ENCODE peak calls at places on chromosomes 1 and 21, in seven cellular contexts. S is HFF-Myc, D is AG04450, E is K562, P is GM23338, R is thoracic aorta, B is neural progenitor cell. Y is an unnamed sample.

GRCh38 chr1:64654519-64655341 is 90.1 kb upstream of the RAVER2 start:
- DNase-seq in S (no peak), E (no peak), R (no peak), P (no peak), D (no peak), B (no peak), Y (no peak)

GRCh38 chr1:173554541-173555250 is 48.2 kb downstream of the SLC9C2 start:
- DNase-seq in P (no peak), D (no peak), B (no peak), R (no peak), E (no peak), S (no peak), Y (no peak)

GRCh38 chr1:111989531-111990025 is at the start of gene KCND3:
- DNase-seq in E (no peak), D (no peak), P (peak), S (no peak), R (no peak), B (peak), Y (no peak)

GRCh38 chr1:213606252-213606820 is 381.4 kb upstream of the PROX1 start:
- DNase-seq in R (no peak), S (no peak), E (no peak), D (no peak), B (no peak), P (no peak), Y (no peak)

GRCh38 chr1:236766506-236766905 is 28.6 kb upstream of the MTR start:
- DNase-seq in D (no peak), S (no peak), E (no peak), B (no peak), R (no peak), P (no peak), Y (no peak)

GRCh38 chr1:176949033-176949662 is 215.4 kb downstream of the ASTN1 start:
- DNase-seq in D (no peak), R (no peak), B (peak), S (peak), E (peak), P (peak), Y (no peak)

GRCh38 chr21:44084496-44085241 is 22.5 kb upstream of the PWP2 start:
- DNase-seq in D (no peak), B (no peak), P (no peak), R (no peak), E (no peak), S (no peak), Y (no peak)

GRCh38 chr1:79128726-79129125 is 122.2 kb upstream of the ADGRL4 start:
- DNase-seq in D (peak), E (no peak), S (peak), B (no peak), R (no peak), P (no peak), Y (no peak)

GRCh38 chr1:228379165-228379460 is 27.5 kb downstream of the TRIM11 start:
- DNase-seq in B (peak), S (no peak), R (no peak), E (no peak), D (no peak), P (peak), Y (no peak)

GRCh38 chr1:172661107-172661506 is 2.2 kb downstream of the FASLG start:
- DNase-seq in R (no peak), S (no peak), B (no peak), P (no peak), D (no peak), E (no peak), Y (no peak)

GRCh38 chr1:97904528-97904927 is 16.3 kb downstream of the DPYD start:
- DNase-seq in E (no peak), R (no peak), B (no peak), P (no peak), S (no peak), D (no peak), Y (no peak)

GRCh38 chr21:17451364-17451869 is 61.4 kb upstream of the CXADR start:
- DNase-seq in P (no peak), S (no peak), R (no peak), B (no peak), E (no peak), D (peak), Y (no peak)

GRCh38 chr1:71677541-71677940 is 596.7 kb upstream of the ZRANB2 start:
- DNase-seq in R (no peak), P (no peak), B (no peak), E (no peak), D (no peak), S (no peak), Y (no peak)

GRCh38 chr1:20666804-20667203 is 5.6 kb upstream of the DDOST start:
- DNase-seq in B (no peak), P (no peak), E (peak), R (no peak), S (peak), D (no peak), Y (no peak)

GRCh38 chr1:26288311-26288941 is 8.5 kb downstream of the SH3BGRL3 start:
- DNase-seq in E (peak), S (no peak), B (no peak), D (no peak), R (no peak), P (no peak), Y (no peak)

GRCh38 chr1:59601032-59601431 is 213.7 kb upstream of the HOOK1 start:
- DNase-seq in S (no peak), B (no peak), P (peak), D (no peak), E (no peak), R (peak), Y (peak)

GRCh38 chr1:239253032-239253431 is 133.3 kb upstream of the CHRM3 start:
- DNase-seq in S (no peak), B (peak), P (peak), E (no peak), R (no peak), D (no peak), Y (no peak)

GRCh38 chr1:163227126-163227525 is 24.4 kb upstream of the RGS5 start:
- DNase-seq in R (no peak), E (no peak), D (no peak), P (no peak), B (no peak), S (no peak), Y (no peak)

GRCh38 chr1:51294566-51295184 is 35.7 kb downstream of the TTC39A start:
- DNase-seq in D (no peak), S (no peak), B (no peak), P (no peak), R (no peak), E (peak), Y (no peak)

GRCh38 chr21:35046223-35046690 is 2.8 kb downstream of the RUNX1 start:
- DNase-seq in B (no peak), E (no peak), D (no peak), S (no peak), P (no peak), R (no peak), Y (no peak)

DNA sequence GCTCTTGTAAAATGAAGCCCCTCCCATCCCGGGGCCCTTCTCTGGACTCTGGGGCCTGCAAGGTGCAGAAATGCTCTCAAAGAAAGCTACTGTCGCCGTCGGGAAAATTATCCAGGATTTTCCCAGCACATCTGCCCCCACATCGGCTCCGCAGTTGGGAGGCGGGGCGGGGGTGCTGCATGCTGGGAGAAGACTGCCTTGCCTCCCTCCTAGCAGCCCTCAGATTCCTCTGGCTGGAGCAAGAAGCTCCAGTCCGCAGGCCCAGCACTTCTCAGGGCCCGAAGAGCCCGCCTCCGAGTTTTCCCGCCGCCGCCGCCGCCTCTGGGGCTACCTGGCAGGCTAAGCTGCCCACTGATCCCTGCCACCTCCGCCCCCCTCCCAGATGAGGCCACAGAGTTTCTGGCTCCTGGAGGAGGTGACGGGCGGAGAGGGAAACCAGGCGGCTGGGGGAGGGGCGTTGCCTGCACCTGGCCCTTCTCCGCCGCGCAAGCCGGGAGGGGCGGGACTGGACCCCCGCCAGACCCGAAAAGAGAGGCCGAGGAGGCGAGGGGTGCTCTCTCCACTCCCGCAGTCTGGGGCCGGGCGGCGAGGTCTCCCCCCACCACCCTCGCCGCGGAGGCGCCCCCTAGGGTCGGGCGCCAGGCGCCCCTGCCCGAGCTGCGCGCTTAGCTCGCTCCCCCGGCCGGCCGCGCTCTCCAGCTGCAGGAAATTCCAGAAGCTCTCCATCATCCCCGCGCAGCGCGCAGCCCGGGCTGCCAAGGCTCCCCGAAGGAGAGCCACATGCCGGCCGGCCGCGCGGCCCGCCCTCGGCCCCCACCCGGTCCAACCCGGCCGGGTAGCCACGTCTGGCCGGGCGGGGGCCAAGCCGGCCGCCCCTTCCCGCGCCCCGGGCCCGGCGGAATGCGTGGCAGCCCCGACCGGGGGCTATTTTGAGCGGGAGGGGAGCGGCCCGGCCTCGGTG is 28.8 kb downstream of the AHDC1 start:
- DNase-seq in D (peak), E (peak), S (no peak), R (no peak), B (peak), P (peak), Y (no peak)
- H3K4me3 ChIP-seq in D (peak), E (peak), S (peak), R (peak), B (peak), P (peak), Y (no peak)

DNA sequence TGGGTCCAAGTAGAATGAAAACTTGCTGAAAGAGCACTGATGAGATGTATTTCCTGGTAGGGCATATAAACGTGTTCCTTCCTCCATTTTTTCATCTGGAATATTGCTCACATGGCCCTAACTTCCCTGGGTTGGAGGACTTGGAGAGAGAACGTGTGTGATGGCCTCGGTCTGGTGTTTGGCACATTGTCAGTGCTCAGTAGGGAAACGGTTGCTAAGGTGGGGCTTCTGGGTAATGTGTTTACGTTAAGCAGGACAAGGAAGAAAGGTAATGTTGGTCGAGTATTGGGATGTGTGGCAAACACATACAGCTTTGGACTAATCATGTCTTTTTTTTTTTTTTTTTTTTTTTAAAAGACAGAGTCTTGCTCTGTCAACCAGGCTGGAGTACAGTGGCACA is 6.2 kb downstream of the TTF2 start:
- DNase-seq in P (no peak), D (no peak), B (no peak), S (no peak), E (no peak), R (no peak), Y (no peak)
- TF ChIP-seq CTCF in P (no peak), D (no peak), B (no peak), S (no peak), E (no peak), R (no peak), Y (no peak)

GRCh38 chr1:243482237-243483022 is 226.6 kb downstream of the SDCCAG8 start:
- DNase-seq in E (no peak), B (peak), S (no peak), R (no peak), P (peak), D (no peak), Y (no peak)

GRCh38 chr1:243487036-243487648 is 231.3 kb downstream of the SDCCAG8 start:
- DNase-seq in S (no peak), P (no peak), B (no peak), R (no peak), D (no peak), E (no peak), Y (no peak)

GRCh38 chr1:243483952-243484351 is 228.1 kb downstream of the SDCCAG8 start:
- DNase-seq in S (no peak), B (no peak), E (no peak), P (no peak), D (no peak), R (no peak), Y (no peak)

GRCh38 chr1:243481101-243481500 is 225.3 kb downstream of the SDCCAG8 start:
- DNase-seq in R (no peak), E (no peak), P (no peak), D (no peak), B (no peak), S (no peak), Y (no peak)

DNA sequence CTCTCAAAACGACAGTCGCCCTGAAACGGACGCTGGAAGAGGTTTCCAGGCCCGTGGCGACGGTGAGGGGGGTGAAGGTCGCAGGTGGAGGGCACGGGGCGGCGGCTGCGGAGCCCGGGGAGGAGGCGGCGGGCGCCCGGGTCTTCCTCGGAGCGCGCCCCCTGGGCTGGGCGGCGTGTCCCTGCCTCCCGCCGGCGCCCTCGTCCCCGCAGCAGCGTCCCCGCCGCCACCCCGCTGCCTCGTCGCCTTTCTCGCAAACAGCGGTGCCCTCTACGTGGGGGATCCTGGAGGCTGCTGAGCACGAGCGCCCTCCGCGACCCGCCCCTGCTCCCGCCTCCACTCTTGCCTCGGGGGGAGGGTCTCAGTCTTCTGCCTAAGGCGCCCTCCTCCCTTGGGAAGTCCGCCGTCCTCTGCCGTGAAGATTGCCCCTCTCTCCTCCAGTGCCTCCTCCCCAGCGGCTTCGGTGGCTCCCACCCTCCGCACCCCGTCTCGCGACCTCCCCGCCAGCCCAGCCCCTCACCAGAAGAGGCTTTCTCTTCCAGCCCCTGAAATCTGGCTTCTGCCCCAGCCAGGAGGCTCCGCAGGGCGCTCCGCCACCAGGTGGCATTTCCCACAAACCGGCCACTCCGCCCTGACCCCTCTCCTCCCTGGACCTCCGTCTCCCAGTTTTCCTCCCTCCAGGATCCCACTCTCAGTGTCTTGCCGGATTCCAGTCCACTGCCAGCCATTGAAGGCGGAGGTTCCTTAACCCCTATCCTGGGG is 227.4 kb downstream of the SDCCAG8 start:
- DNase-seq in E (no peak), S (no peak), P (peak), D (no peak), R (no peak), B (peak), Y (no peak)
- H3K4me3 ChIP-seq in E (no peak), S (peak), P (peak), D (no peak), R (peak), B (peak), Y (no peak)

GRCh38 chr1:246246430-246246829 is 260.6 kb downstream of the SMYD3 start:
- DNase-seq in R (no peak), E (no peak), D (no peak), B (no peak), S (no peak), P (no peak), Y (no peak)
- TF ChIP-seq CTCF in R (no peak), E (no peak), D (no peak), B (no peak), S (no peak), P (no peak), Y (no peak)

GRCh38 chr1:56532359-56532696 is 47.0 kb downstream of the PLPP3 start:
- DNase-seq in S (peak), P (no peak), E (no peak), R (no peak), D (peak), B (no peak), Y (no peak)
- H3K4me3 ChIP-seq in S (no peak), P (no peak), E (no peak), R (no peak), D (no peak), B (no peak), Y (no peak)

GRCh38 chr1:220484135-220484534 is 43.8 kb upstream of the MARK1 start:
- DNase-seq in R (no peak), B (no peak), E (no peak), D (no peak), P (no peak), S (no peak), Y (no peak)

GRCh38 chr1:220487297-220487820 is 40.6 kb upstream of the MARK1 start:
- DNase-seq in P (peak), E (no peak), B (peak), S (peak), D (no peak), R (no peak), Y (no peak)

GRCh38 chr1:220485791-220486190 is 42.1 kb upstream of the MARK1 start:
- DNase-seq in D (no peak), B (no peak), S (no peak), R (no peak), P (no peak), E (no peak), Y (no peak)

GRCh38 chr1:220483700-220484099 is 44.2 kb upstream of the MARK1 start:
- DNase-seq in B (no peak), E (no peak), S (peak), P (no peak), D (no peak), R (no peak), Y (no peak)

DNA sequence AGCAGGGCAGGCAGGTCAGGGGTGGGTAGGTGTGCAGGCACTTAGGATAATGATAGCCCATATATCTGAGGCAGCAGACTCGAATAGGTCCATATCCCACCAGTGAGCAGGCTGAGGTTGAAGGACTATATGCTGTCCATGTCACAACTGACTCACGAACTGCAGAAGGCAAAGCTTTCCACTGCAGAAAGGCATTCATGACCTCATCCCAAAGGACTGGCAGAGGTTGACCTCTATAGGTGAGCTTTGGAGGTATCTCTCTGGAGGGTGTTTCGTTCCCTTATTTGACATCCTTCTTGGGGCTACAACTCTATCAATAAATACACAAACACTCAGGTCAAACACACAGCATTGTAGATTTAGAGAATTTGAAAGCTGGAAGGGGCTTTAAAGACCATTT is 42.8 kb upstream of the MARK1 start:
- DNase-seq in R (no peak), B (no peak), D (no peak), P (peak), E (no peak), S (no peak), Y (no peak)
- TF ChIP-seq CTCF in R (no peak), B (no peak), D (no peak), P (peak), E (peak), S (no peak), Y (no peak)

GRCh38 chr1:219177940-219178339 is 4.3 kb downstream of the LYPLAL1 start:
- DNase-seq in S (no peak), B (no peak), R (no peak), D (no peak), P (no peak), E (no peak), Y (no peak)
- H3K4me3 ChIP-seq in S (no peak), B (no peak), R (no peak), D (no peak), P (no peak), E (no peak), Y (no peak)

DNA sequence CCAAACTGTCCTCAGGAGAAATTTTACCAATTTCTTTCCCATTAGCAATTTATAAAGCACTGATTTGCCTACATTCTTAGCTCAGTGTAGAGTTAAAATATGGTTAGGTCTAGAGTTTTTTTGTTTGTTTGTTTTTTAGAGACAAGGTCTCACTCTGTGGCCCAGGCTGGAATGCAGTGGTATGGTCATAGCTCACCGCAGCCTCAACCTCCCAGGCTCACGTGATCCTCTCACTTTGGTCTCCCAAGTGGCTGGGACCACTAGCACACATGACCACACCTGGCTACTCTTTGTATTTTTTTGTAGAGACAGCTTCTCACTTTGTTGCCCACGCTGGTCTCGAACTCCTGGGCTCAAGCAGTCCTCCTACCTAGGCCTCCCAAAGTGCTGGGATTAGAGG is 10.6 kb upstream of the RALGPS2 start:
- DNase-seq in P (no peak), S (no peak), E (no peak), D (no peak), R (no peak), B (no peak), Y (no peak)
- TF ChIP-seq CTCF in P (no peak), S (no peak), E (no peak), D (no peak), R (no peak), B (no peak), Y (no peak)